ENCODE peak calls at places on chromosomes 12 and 14, in seven cellular contexts. F, V, E, C, K, B and I are unnamed samples.

GRCh38 chr14:68815288-68816182 is 22.7 kb upstream of the ZFP36L1 start:
- DNase-seq in K (no peak), C (no peak), B (peak), E (no peak), F (no peak), V (peak), I (no peak)

GRCh38 chr12:51368640-51369517 is 22.3 kb downstream of the GALNT6 start:
- DNase-seq in C (no peak), F (no peak), K (peak), B (no peak), V (no peak), E (no peak), I (peak)

GRCh38 chr12:51692016-51692415 is 101.0 kb downstream of the SCN8A start:
- DNase-seq in E (no peak), F (no peak), K (no peak), B (no peak), V (no peak), C (no peak), I (no peak)

GRCh38 chr14:24876009-24876690 is 173.8 kb downstream of the STXBP6 start:
- DNase-seq in V (no peak), B (no peak), F (no peak), K (no peak), C (no peak), E (no peak), I (no peak)

GRCh38 chr14:37864861-37865718 is 269.7 kb downstream of the TTC6 start:
- DNase-seq in E (no peak), C (no peak), V (no peak), B (no peak), F (peak), K (peak), I (peak)

GRCh38 chr14:39351708-39352107 is 80.5 kb downstream of the FBXO33 start:
- DNase-seq in K (no peak), C (no peak), V (no peak), F (no peak), E (no peak), B (no peak), I (no peak)

GRCh38 chr12:116609715-116610114 is 50.5 kb downstream of the MAP1LC3B2 start:
- DNase-seq in V (no peak), F (no peak), B (no peak), E (no peak), K (no peak), C (no peak), I (no peak)

GRCh38 chr14:104872469-104873341 is 7.6 kb downstream of the CEP170B start:
- DNase-seq in B (no peak), K (peak), E (no peak), V (no peak), F (no peak), C (no peak), I (no peak)

GRCh38 chr12:3107071-3107583 is 29.9 kb downstream of the TSPAN9 start:
- DNase-seq in F (no peak), E (no peak), C (no peak), V (peak), K (no peak), B (no peak), I (no peak)

GRCh38 chr12:27474344-27474743 is 27.8 kb downstream of the SMCO2 start:
- DNase-seq in B (no peak), V (no peak), E (no peak), K (no peak), F (no peak), C (no peak), I (no peak)

GRCh38 chr12:104683831-104684503 is 227.2 kb downstream of the CHST11 start:
- DNase-seq in V (no peak), K (no peak), F (no peak), E (no peak), C (no peak), B (no peak), I (no peak)

GRCh38 chr12:88325076-88325827 is 183.1 kb downstream of the TMTC3 start:
- DNase-seq in F (no peak), V (no peak), C (no peak), K (no peak), E (no peak), B (no peak), I (no peak)

GRCh38 chr12:64186789-64187188 is 35.3 kb downstream of the KICS2 start:
- DNase-seq in B (no peak), F (no peak), V (no peak), C (no peak), E (no peak), K (no peak), I (no peak)

GRCh38 chr14:37591311-37591940 is 3.6 kb downstream of the FOXA1 start:
- DNase-seq in V (no peak), E (no peak), K (peak), C (no peak), F (no peak), B (no peak), I (peak)

GRCh38 chr12:79555006-79555925 is 135.5 kb downstream of the PAWR start:
- DNase-seq in E (no peak), F (peak), K (no peak), C (peak), B (no peak), V (peak), I (no peak)

GRCh38 chr12:64608901-64609542 is 1.3 kb upstream of the RASSF3 start:
- DNase-seq in V (peak), B (no peak), F (peak), C (peak), K (no peak), E (peak), I (peak)

GRCh38 chr14:53412819-53413664 is 259.9 kb upstream of the DDHD1 start:
- DNase-seq in B (no peak), K (no peak), V (peak), C (no peak), F (peak), E (peak), I (no peak)

GRCh38 chr12:62375603-62376002 is 91.0 kb upstream of the MON2 start:
- DNase-seq in C (no peak), K (no peak), E (no peak), B (no peak), V (no peak), F (no peak), I (no peak)

GRCh38 chr12:46486588-46486987 is 114.0 kb upstream of the SLC38A2 start:
- DNase-seq in E (no peak), V (no peak), C (no peak), K (no peak), B (no peak), F (no peak), I (no peak)

GRCh38 chr12:28088566-28089277 is 101.5 kb upstream of the CCDC91 start:
- DNase-seq in F (no peak), E (no peak), B (no peak), V (no peak), K (no peak), C (no peak), I (no peak)

GRCh38 chr12:53219116-53219955 is 12.3 kb upstream of the ITGB7 start:
- DNase-seq in E (no peak), B (no peak), K (no peak), F (no peak), C (no peak), V (no peak), I (no peak)

GRCh38 chr12:39830862-39831520 is 211.4 kb upstream of the ABCD2 start:
- DNase-seq in C (no peak), V (no peak), B (no peak), F (no peak), K (no peak), E (no peak), I (no peak)

GRCh38 chr12:116123511-116124258 is 153.8 kb downstream of the MED13L start:
- DNase-seq in F (no peak), E (no peak), V (peak), C (no peak), B (no peak), K (no peak), I (peak)

GRCh38 chr12:104684884-104685283 is 228.1 kb downstream of the CHST11 start:
- DNase-seq in K (no peak), C (no peak), E (no peak), V (no peak), B (no peak), F (no peak), I (no peak)

GRCh38 chr14:69539631-69540410 is 34.9 kb downstream of the CCDC177 start:
- DNase-seq in C (no peak), B (no peak), F (no peak), K (peak), E (no peak), V (no peak), I (peak)

GRCh38 chr12:67068204-67068731 is 200.9 kb upstream of the CAND1 start:
- DNase-seq in V (peak), F (no peak), E (no peak), C (no peak), K (no peak), B (no peak), I (peak)

GRCh38 chr14:74905595-74906142 is 17.4 kb downstream of the RPS6KL1 start:
- DNase-seq in V (peak), F (peak), B (no peak), K (peak), C (peak), E (no peak), I (peak)

GRCh38 chr14:102774391-102775153 is 2.7 kb upstream of the TRAF3 start:
- DNase-seq in V (peak), K (peak), F (peak), E (no peak), B (no peak), C (no peak), I (peak)

GRCh38 chr12:120538281-120539156 is 4.4 kb downstream of the RNF10 start:
- DNase-seq in V (peak), K (peak), B (no peak), F (peak), C (no peak), E (no peak), I (peak)
- H3K4me3 ChIP-seq in V (peak), K (peak), B (peak), F (peak), C (no peak), E (peak), I (no peak)

GRCh38 chr12:29517265-29517664 is 19.8 kb upstream of the OVCH1 start:
- DNase-seq in E (no peak), K (no peak), F (no peak), V (no peak), B (no peak), C (no peak), I (no peak)
- TF ChIP-seq CTCF in E (peak), K (peak), F (peak), V (peak), B (no peak), C (peak), I (no peak)

GRCh38 chr12:59077153-59077930 is 157.0 kb upstream of the LRIG3 start:
- DNase-seq in C (no peak), B (no peak), F (no peak), V (no peak), E (no peak), K (peak), I (peak)
- TF ChIP-seq POLR2AphosphoS5 in C (no peak), B (no peak), F (no peak), V (no peak), E (no peak), K (peak), I (peak)

GRCh38 chr12:56387152-56387551 is 24.5 kb upstream of the APOF start:
- DNase-seq in E (no peak), K (no peak), C (no peak), V (no peak), F (no peak), B (no peak), I (no peak)
- H3K4me3 ChIP-seq in E (no peak), K (no peak), C (no peak), V (no peak), F (no peak), B (no peak), I (no peak)